ENCODE peak calls at places on chromosomes 1 and 21, in eight cellular contexts. K, Q, I, J, H, R, U and Y are unnamed samples.

GRCh38 chr1:14852301-14852700 is 253.8 kb downstream of the KAZN start:
- DNase-seq in K (no peak), U (no peak), I (peak; percentile 85), J (no peak), R (no peak), Q (no peak), H (no peak), Y (no peak)

GRCh38 chr1:154954541-154954940 is 1.4 kb downstream of the PBXIP1 start:
- DNase-seq in R (no peak), U (no peak), Q (no peak), K (no peak), J (no peak), I (no peak), H (no peak), Y (no peak)

GRCh38 chr1:193538690-193539089 is 352.3 kb upstream of the B3GALT2 start:
- DNase-seq in H (peak; percentile 33), I (no peak), J (no peak), R (no peak), Q (no peak), U (no peak), K (no peak), Y (no peak)

GRCh38 chr1:51927029-51927428 is 48.5 kb upstream of the NRDC start:
- DNase-seq in J (peak; percentile 20), K (no peak), Q (no peak), H (no peak), U (peak; percentile 78), I (no peak), R (no peak), Y (no peak)

GRCh38 chr1:34978926-34979325 is 6.2 kb downstream of the TMEM35B start:
- DNase-seq in U (no peak), J (no peak), I (no peak), H (no peak), K (no peak), R (no peak), Q (no peak), Y (no peak)

GRCh38 chr21:39159342-39160063 is 23.7 kb downstream of the PSMG1 start:
- DNase-seq in K (no peak), R (peak; percentile 95), U (peak; percentile 59), I (no peak), H (no peak), J (no peak), Q (no peak), Y (no peak)

GRCh38 chr1:206655471-206655882 is 20.1 kb downstream of the DYRK3 start:
- DNase-seq in J (no peak), I (peak; percentile 75), K (no peak), U (no peak), H (no peak), R (no peak), Q (no peak), Y (no peak)

GRCh38 chr21:44984428-44984791 is 44.6 kb downstream of the SLX9 start:
- DNase-seq in R (no peak), U (no peak), Q (no peak), I (no peak), H (no peak), J (no peak), K (no peak), Y (no peak)

GRCh38 chr1:15339580-15339979 is 70.1 kb upstream of the EFHD2 start:
- DNase-seq in I (peak; percentile 68), H (no peak), Q (no peak), U (no peak), R (no peak), J (no peak), K (no peak), Y (no peak)

GRCh38 chr1:110916669-110917306 is 43.8 kb downstream of the CD53 start:
- DNase-seq in H (peak; percentile 23), Q (no peak), U (peak; percentile 19), I (no peak), K (peak; percentile 55), R (no peak), J (peak; percentile 0), Y (peak; percentile 59)

GRCh38 chr1:12172042-12172851 is 5.5 kb downstream of the TNFRSF1B start:
- DNase-seq in U (no peak), I (no peak), R (no peak), J (no peak), Q (no peak), H (no peak), K (no peak), Y (no peak)

GRCh38 chr1:116472431-116472961 is 98.3 kb downstream of the CD58 start:
- DNase-seq in U (peak; percentile 24), H (no peak), R (no peak), K (no peak), Q (no peak), I (no peak), J (no peak), Y (no peak)

GRCh38 chr1:168386949-168387586 is 106.4 kb downstream of the TBX19 start:
- DNase-seq in H (peak; percentile 65), U (no peak), J (no peak), Q (peak; percentile 74), I (peak; percentile 68), K (peak; percentile 71), R (peak; percentile 18), Y (peak; percentile 58)

GRCh38 chr1:117179471-117179870 is 31.3 kb downstream of the VTCN1 start:
- DNase-seq in K (no peak), R (no peak), H (no peak), Q (no peak), J (no peak), I (no peak), U (no peak), Y (no peak)

GRCh38 chr1:201598396-201598795 is 59.5 kb downstream of the NAV1 start:
- DNase-seq in U (no peak), J (no peak), H (no peak), K (no peak), I (no peak), Q (no peak), R (no peak), Y (no peak)

GRCh38 chr1:202154766-202155477 is 5.5 kb downstream of the PTPN7 start:
- DNase-seq in R (peak; percentile 62), K (peak; percentile 64), I (peak; percentile 49), J (peak; percentile 48), H (no peak), U (peak; percentile 76), Q (peak; percentile 56), Y (peak; percentile 15)